ENCODE peak calls at places on chromosomes 13 and 19, in ten cellular contexts. P, H, D, O, F, Y, V, A, L and N are unnamed samples.
A peak's percentile ranks its signal among the peaks of the same experiment; 100 is the strongest.

GRCh38 chr13:42363941-42364612 is 92.1 kb downstream of the AKAP11 start:
- DNase-seq in D (no peak), L (no peak), A (no peak), F (no peak), O (peak; percentile 42), H (no peak), V (no peak), P (no peak), Y (no peak), N (no peak)

GRCh38 chr19:45705710-45706415 is 13.4 kb downstream of the QPCTL start:
- DNase-seq in H (no peak), Y (no peak), D (no peak), V (no peak), P (no peak), L (no peak), O (no peak), A (no peak), F (no peak), N (no peak)

GRCh38 chr13:45441633-45442032 is 23.1 kb upstream of the COG3 start:
- DNase-seq in V (no peak), O (no peak), D (no peak), P (no peak), Y (no peak), A (no peak), L (no peak), H (no peak), F (no peak), N (peak; percentile 35)

GRCh38 chr19:23817519-23817918 is 58.8 kb upstream of the ZNF681 start:
- DNase-seq in H (no peak), Y (no peak), L (peak; percentile 34), D (peak; percentile 18), A (no peak), O (peak; percentile 44), P (no peak), V (peak; percentile 4), F (peak; percentile 62), N (peak; percentile 5)

GRCh38 chr13:89803839-89804238 is 1543.6 kb upstream of the MIR17HG start:
- DNase-seq in H (no peak), P (no peak), L (no peak), F (no peak), D (no peak), O (no peak), V (no peak), A (no peak), Y (no peak), N (no peak)

GRCh38 chr19:29685326-29685725 is 20.1 kb downstream of the PLEKHF1 start:
- DNase-seq in V (no peak), Y (no peak), P (no peak), H (no peak), F (no peak), L (no peak), O (no peak), A (no peak), D (no peak), N (no peak)

GRCh38 chr19:47369923-47370625 is 21.0 kb downstream of the DHX34 start:
- DNase-seq in V (no peak), L (no peak), Y (no peak), P (peak; percentile 74), F (no peak), D (no peak), H (no peak), A (peak; percentile 73), O (peak; percentile 63), N (no peak)

GRCh38 chr13:111215081-111216047 is 100.3 kb downstream of the ARHGEF7 start:
- DNase-seq in L (no peak), D (no peak), P (no peak), A (no peak), Y (no peak), O (peak; percentile 67), V (no peak), F (no peak), H (no peak), N (no peak)

GRCh38 chr19:42596391-42597071 is 1.8 kb upstream of the CEACAM8 start:
- DNase-seq in P (peak; percentile 59), A (no peak), Y (no peak), H (no peak), F (no peak), O (peak; percentile 50), L (peak; percentile 21), D (peak; percentile 22), V (no peak), N (peak; percentile 14)

GRCh38 chr19:21463449-21464105 is 41.8 kb upstream of the ZNF429 start:
- DNase-seq in V (no peak), A (peak; percentile 53), F (no peak), H (no peak), O (no peak), L (peak; percentile 7), D (no peak), P (peak; percentile 63), Y (peak; percentile 50), N (no peak)

GRCh38 chr19:45630463-45630862 is 8.7 kb downstream of the EML2 start:
- DNase-seq in O (no peak), D (no peak), L (no peak), Y (no peak), P (no peak), H (no peak), V (peak; percentile 67), A (no peak), F (no peak), N (no peak)

GRCh38 chr19:940591-941291 is 14.9 kb downstream of the ARID3A start:
- DNase-seq in L (peak; percentile 64), V (no peak), P (peak; percentile 89), O (no peak), D (peak; percentile 84), A (peak; percentile 73), H (no peak), F (peak; percentile 56), Y (peak; percentile 68), N (peak; percentile 73)

GRCh38 chr13:44234566-44234965 is 139.1 kb upstream of the SERP2 start:
- DNase-seq in L (no peak), F (no peak), Y (no peak), V (no peak), O (no peak), H (no peak), A (no peak), P (no peak), D (no peak), N (no peak)

GRCh38 chr19:2385053-2385721 is 25.1 kb downstream of the TMPRSS9 start:
- DNase-seq in L (no peak), P (no peak), A (no peak), D (no peak), V (peak; percentile 97), F (peak; percentile 23), H (no peak), O (peak; percentile 98), Y (no peak), N (no peak)

GRCh38 chr19:16095071-16095571 is 16.6 kb upstream of the RAB8A start:
- DNase-seq in P (no peak), O (no peak), Y (no peak), H (no peak), L (no peak), D (peak; percentile 62), A (no peak), F (no peak), V (no peak), N (no peak)

GRCh38 chr13:18944501-18945068 is 237.0 kb downstream of the TUBA3C start:
- DNase-seq in H (no peak), Y (no peak), D (no peak), F (no peak), P (no peak), L (no peak), A (no peak), O (no peak), V (no peak), N (no peak)
- H3K9me3 ChIP-seq in H (peaks cover 18% of the 10 kb centered on the region), Y (no peaks in the 10 kb centered on the region), D (no peaks in the 10 kb centered on the region), F (no peaks in the 10 kb centered on the region), P (no peaks in the 10 kb centered on the region), L (no peaks in the 10 kb centered on the region), A (no peaks in the 10 kb centered on the region), O (no peaks in the 10 kb centered on the region), V (peaks cover 18% of the 10 kb centered on the region), N (no peaks in the 10 kb centered on the region)

DNA sequence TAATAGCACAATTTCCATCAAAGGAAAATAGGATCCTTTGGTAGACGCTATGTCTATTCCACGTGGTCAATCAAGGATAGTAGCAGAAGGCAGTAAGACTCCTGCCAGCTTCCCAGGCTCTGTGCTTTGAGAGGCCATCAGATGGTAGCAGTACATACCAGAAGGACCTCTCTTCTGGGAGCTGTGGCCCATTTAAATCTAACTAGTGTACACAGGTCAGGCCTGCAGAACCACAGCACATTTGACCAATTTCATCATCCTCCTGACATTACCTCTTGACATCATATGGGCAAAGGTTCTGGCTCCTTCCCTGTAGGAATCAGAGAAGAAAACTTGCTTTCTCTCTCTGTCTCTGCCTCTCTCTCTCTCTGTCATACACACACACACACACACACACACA is 229.6 kb upstream of the HTR2A start:
- DNase-seq in V (no peak), D (no peak), F (no peak), A (no peak), H (no peak), Y (no peak), L (no peak), O (peak; percentile 5), P (no peak), N (no peak)
- H3K27ac ChIP-seq in V (no peak overlapping the region), D (no peak overlapping the region), F (no peak overlapping the region), A (no peak overlapping the region), H (no peak overlapping the region), Y (no peak overlapping the region), L (no peak overlapping the region), O (no peak overlapping the region), P (no peak overlapping the region), N (no peak overlapping the region)

GRCh38 chr19:52028780-52029123 is 573 bp upstream of the ZNF614 start:
- DNase-seq in L (no peak), F (no peak), O (no peak), D (no peak), P (no peak), Y (no peak), A (no peak), V (no peak), H (no peak), N (no peak)
- H3K9me3 ChIP-seq in L (peaks cover 65% of the 10 kb centered on the region), F (peaks cover 4% of the 10 kb centered on the region), O (peaks cover 18% of the 10 kb centered on the region), D (peaks cover 52% of the 10 kb centered on the region), P (peaks cover 52% of the 10 kb centered on the region), Y (peaks cover 30% of the 10 kb centered on the region), A (peaks cover 1% of the 10 kb centered on the region), V (peaks cover 13% of the 10 kb centered on the region), H (peaks cover 75% of the 10 kb centered on the region), N (peaks cover 56% of the 10 kb centered on the region)

GRCh38 chr13:48443442-48444208 is 30.7 kb upstream of the LPAR6 start:
- DNase-seq in H (no peak), V (no peak), A (no peak), O (no peak), Y (no peak), D (no peak), L (no peak), F (no peak), P (no peak), N (peak; percentile 45)

GRCh38 chr13:48446454-48446853 is 33.5 kb upstream of the LPAR6 start:
- DNase-seq in L (no peak), H (no peak), Y (no peak), D (no peak), A (no peak), O (no peak), F (no peak), P (no peak), V (no peak), N (no peak)

GRCh38 chr13:48448963-48449614 is 36.2 kb upstream of the LPAR6 start:
- DNase-seq in V (no peak), Y (no peak), O (no peak), A (no peak), P (no peak), H (no peak), D (no peak), F (no peak), L (no peak), N (no peak)

GRCh38 chr13:48449656-48450055 is 36.7 kb upstream of the LPAR6 start:
- DNase-seq in P (no peak), D (no peak), L (no peak), V (no peak), H (no peak), O (no peak), Y (no peak), F (no peak), A (no peak), N (no peak)

GRCh38 chr13:48448285-48448962 is 35.5 kb upstream of the LPAR6 start:
- DNase-seq in D (no peak), O (no peak), H (no peak), Y (no peak), L (no peak), P (no peak), V (no peak), A (no peak), F (no peak), N (no peak)
- H3K27ac ChIP-seq in D (no peak overlapping the region), O (no peak overlapping the region), H (peak overlapping the region; percentile 82), Y (peak overlapping the region; percentile 15), L (no peak overlapping the region), P (peak overlapping the region; percentile 42), V (no peak overlapping the region), A (peak overlapping the region; percentile 33), F (peak overlapping the region; percentile 12), N (peak overlapping the region; percentile 58)